ENCODE peak calls at places on chromosomes 4 and X, in ten cellular contexts. Y, O, C, V, Z, L, W, P, T and H are unnamed samples.

GRCh38 chr4:13455411-13455810 is 28.7 kb downstream of the RAB28 start:
- DNase-seq in Y (no peak), O (no peak), C (no peak), V (no peak), Z (no peak), L (no peak), W (no peak), P (no peak), T (no peak), H (no peak)

GRCh38 chr4:10108391-10108790 is 8.2 kb downstream of the WDR1 start:
- DNase-seq in Y (no peak), O (no peak), C (no peak), V (no peak), Z (no peak), L (no peak), W (no peak), P (no peak), T (no peak), H (no peak)

GRCh38 chrX:110268875-110269274 is 49.0 kb downstream of the AMMECR1 start:
- DNase-seq in Y (no peak), O (no peak), C (no peak), V (no peak), Z (no peak), L (no peak), W (no peak), P (peak; percentile 1), T (no peak), H (no peak)

GRCh38 chr4:149914521-149915115 is 99.0 kb upstream of the IQCM start:
- DNase-seq in Y (no peak), O (peak; percentile 78), C (no peak), V (no peak), Z (peak; percentile 9), L (no peak), W (peak; percentile 13), P (peak; percentile 69), T (no peak), H (peak; percentile 76)

GRCh38 chr4:124278477-124278876 is 434.1 kb downstream of the ANKRD50 start:
- DNase-seq in Y (no peak), O (no peak), C (no peak), V (no peak), Z (no peak), L (no peak), W (peak; percentile 67), P (peak; percentile 29), T (no peak), H (no peak)

GRCh38 chr4:130689182-130689581 is 1593.2 kb downstream of the C4orf33 start:
- DNase-seq in Y (no peak), O (no peak), C (no peak), V (no peak), Z (no peak), L (no peak), W (peak; percentile 17), P (no peak), T (no peak), H (no peak)

GRCh38 chr4:26809811-26810210 is 50.8 kb upstream of the STIM2 start:
- DNase-seq in Y (no peak), O (no peak), C (no peak), V (no peak), Z (no peak), L (no peak), W (no peak), P (no peak), T (no peak), H (no peak)

GRCh38 chr4:171157462-171158082 is 655.6 kb upstream of the GALNTL6 start:
- DNase-seq in Y (no peak), O (peak; percentile 6), C (no peak), V (no peak), Z (no peak), L (no peak), W (no peak), P (no peak), T (no peak), H (no peak)

GRCh38 chr4:39365360-39365759 is 802 bp downstream of the RFC1 start:
- DNase-seq in Y (no peak), O (no peak), C (no peak), V (no peak), Z (no peak), L (no peak), W (no peak), P (no peak), T (no peak), H (no peak)

GRCh38 chr4:39365931-39366771 is at the start of gene RFC1:
- DNase-seq in Y (peak; percentile 91), O (peak; percentile 96), C (peak; percentile 91), V (peak; percentile 89), Z (peak; percentile 85), L (peak; percentile 97), W (peak; percentile 91), P (peak; percentile 87), T (peak; percentile 95), H (peak; percentile 96)

GRCh38 chr4:39367166-39367565 is 1.0 kb upstream of the RFC1 start:
- DNase-seq in Y (no peak), O (peak; percentile 23), C (no peak), V (no peak), Z (no peak), L (no peak), W (no peak), P (no peak), T (no peak), H (no peak)

GRCh38 chr4:39362827-39363226 is 3.3 kb downstream of the RFC1 start:
- DNase-seq in Y (no peak), O (no peak), C (no peak), V (no peak), Z (no peak), L (no peak), W (no peak), P (no peak), T (no peak), H (no peak)

DNA sequence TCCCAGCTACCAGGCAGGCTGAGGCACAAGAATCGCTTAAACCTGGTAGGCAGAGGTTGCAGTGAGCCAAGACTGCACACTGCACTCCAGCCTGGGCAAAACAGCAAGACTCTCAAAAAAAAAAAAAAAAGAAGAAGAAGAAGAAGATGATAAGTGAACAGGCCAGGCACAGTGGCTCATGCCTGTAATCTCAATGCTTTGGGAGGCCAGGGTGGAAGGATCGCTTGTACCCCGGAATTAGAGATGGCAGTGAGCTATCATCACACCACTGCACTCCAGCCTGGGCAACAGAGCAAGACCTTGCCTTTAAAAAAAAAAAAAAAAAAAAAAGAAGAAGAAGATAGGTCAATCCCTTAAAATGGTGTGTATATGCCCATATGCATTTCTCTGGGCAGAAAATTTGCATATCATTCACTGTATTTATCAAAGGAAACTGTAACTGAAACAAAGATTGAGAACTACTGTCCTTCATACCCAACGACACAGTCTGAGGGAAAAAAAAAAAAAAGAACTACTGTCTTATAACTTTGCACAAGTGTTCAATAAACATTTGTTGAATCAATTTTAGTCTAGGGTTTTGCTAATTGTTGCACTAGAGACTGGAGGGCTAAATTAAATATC is 2.3 kb downstream of the RFC1 start:
- DNase-seq in Y (no peak), O (no peak), C (no peak), V (no peak), Z (no peak), L (no peak), W (no peak), P (no peak), T (no peak), H (no peak)
- H3K4me3 ChIP-seq in Y (no peak overlapping the region), O (no peak overlapping the region), C (no peak overlapping the region), V (no peak overlapping the region), Z (no peak overlapping the region), L (no peak overlapping the region), W (no peak overlapping the region), P (no peak overlapping the region), T (no peak overlapping the region), H (no peak overlapping the region)

GRCh38 chr4:4752576-4753401 is 106.7 kb upstream of the MSX1 start:
- DNase-seq in Y (no peak), O (no peak), C (no peak), V (peak; percentile 24), Z (no peak), L (peak; percentile 12), W (no peak), P (no peak), T (no peak), H (no peak)

GRCh38 chr4:4753643-4754042 is 105.8 kb upstream of the MSX1 start:
- DNase-seq in Y (no peak), O (no peak), C (no peak), V (no peak), Z (no peak), L (no peak), W (no peak), P (no peak), T (no peak), H (no peak)

GRCh38 chr4:4755306-4755705 is 104.2 kb upstream of the MSX1 start:
- DNase-seq in Y (no peak), O (no peak), C (no peak), V (no peak), Z (no peak), L (peak; percentile 18), W (no peak), P (no peak), T (no peak), H (peak; percentile 50)

GRCh38 chr4:4752025-4752424 is 107.4 kb upstream of the MSX1 start:
- DNase-seq in Y (no peak), O (no peak), C (no peak), V (peak; percentile 53), Z (no peak), L (no peak), W (no peak), P (no peak), T (no peak), H (no peak)

GRCh38 chr4:4754641-4755040 is 104.8 kb upstream of the MSX1 start:
- DNase-seq in Y (no peak), O (no peak), C (no peak), V (no peak), Z (no peak), L (peak; percentile 28), W (no peak), P (peak; percentile 75), T (no peak), H (no peak)
- H3K27me3 ChIP-seq in Y (peaks cover 6% of the 10 kb centered on the region), O (no peaks in the 10 kb centered on the region), C (no peaks in the 10 kb centered on the region), V (no peaks in the 10 kb centered on the region), Z (no peaks in the 10 kb centered on the region), L (no peaks in the 10 kb centered on the region), W (no peaks in the 10 kb centered on the region), P (peaks cover 31% of the 10 kb centered on the region), T (peaks cover 16% of the 10 kb centered on the region), H (no peaks in the 10 kb centered on the region)

GRCh38 chr4:168859100-168859499 is 151.0 kb downstream of the CBR4 start:
- DNase-seq in Y (no peak), O (no peak), C (no peak), V (no peak), Z (no peak), L (no peak), W (no peak), P (no peak), T (no peak), H (no peak)

GRCh38 chr4:168856312-168856711 is 153.7 kb downstream of the CBR4 start:
- DNase-seq in Y (no peak), O (no peak), C (no peak), V (no peak), Z (no peak), L (no peak), W (peak; percentile 74), P (no peak), T (no peak), H (no peak)

GRCh38 chr4:168857546-168858314 is 152.3 kb downstream of the CBR4 start:
- DNase-seq in Y (no peak), O (no peak), C (no peak), V (no peak), Z (peak; percentile 61), L (no peak), W (no peak), P (no peak), T (no peak), H (no peak)

GRCh38 chr4:168854216-168854921 is 155.7 kb downstream of the CBR4 start:
- DNase-seq in Y (peak; percentile 30), O (no peak), C (no peak), V (no peak), Z (peak; percentile 60), L (no peak), W (no peak), P (no peak), T (no peak), H (no peak)

GRCh38 chr4:168857009-168857408 is 153.0 kb downstream of the CBR4 start:
- DNase-seq in Y (no peak), O (no peak), C (no peak), V (no peak), Z (no peak), L (no peak), W (no peak), P (no peak), T (no peak), H (no peak)
- H3K27ac ChIP-seq in Y (peak overlapping the region; percentile 56), O (no peak overlapping the region), C (no peak overlapping the region), V (peak overlapping the region; percentile 70), Z (peak overlapping the region; percentile 14), L (no peak overlapping the region), W (no peak overlapping the region), P (peak overlapping the region; percentile 85), T (no peak overlapping the region), H (no peak overlapping the region)

GRCh38 chrX:150366951-150367545 is 3.9 kb downstream of the MAMLD1 start:
- DNase-seq in Y (no peak), O (peak; percentile 33), C (no peak), V (no peak), Z (no peak), L (no peak), W (peak; percentile 54), P (no peak), T (no peak), H (no peak)
- H3K4me3 ChIP-seq in Y (peak overlapping the region; percentile 72), O (peak overlapping the region; percentile 31), C (no peak overlapping the region), V (no peak overlapping the region), Z (peak overlapping the region; percentile 72), L (peak overlapping the region; percentile 58), W (no peak overlapping the region), P (no peak overlapping the region), T (peak overlapping the region; percentile 64), H (no peak overlapping the region)